ENCODE peak calls at places on chromosome 11, in nine cellular contexts. One of them, this sample, is unnamed.

GRCh38 chr11:36628765-36629199 is 30.7 kb upstream of the RAG2 start:
- DNase-seq in Caco-2: no peak
- DNase-seq in NCI-H1092 treated with DMSO at 0.1 percent for 48 hours: no peak
- DNase-seq in HFFc6: no peak
- DNase-seq in HTR-8/SVneo: no peak
- DNase-seq in psoas muscle: no peak
- DNase-seq in activated naive CD4-positive, alpha-beta T cell treated with anti-CD3 and anti-CD28 coated beads for 36 hours: no peak
- DNase-seq in stimulated activated CD4-positive, alpha-beta T cell treated with anti-CD3 and anti-CD28 coated beads, Interleukin-15, amount 100 ng/mL, for 24 hours: no peak
- DNase-seq in AG10803: no peak
- DNase-seq in this sample: no peak

GRCh38 chr11:93143186-93143585 is 54.6 kb downstream of the SLC36A4 start:
- DNase-seq in Caco-2: no peak
- DNase-seq in NCI-H1092 treated with DMSO at 0.1 percent for 48 hours: no peak
- DNase-seq in HFFc6: peak; percentile 53
- DNase-seq in HTR-8/SVneo: no peak
- DNase-seq in psoas muscle: no peak
- DNase-seq in activated naive CD4-positive, alpha-beta T cell treated with anti-CD3 and anti-CD28 coated beads for 36 hours: no peak
- DNase-seq in stimulated activated CD4-positive, alpha-beta T cell treated with anti-CD3 and anti-CD28 coated beads, Interleukin-15, amount 100 ng/mL, for 24 hours: no peak
- DNase-seq in AG10803: peak; percentile 61
- DNase-seq in this sample: no peak

GRCh38 chr11:101049123-101049522 is 80.5 kb downstream of the PGR start:
- DNase-seq in Caco-2: no peak
- DNase-seq in NCI-H1092 treated with DMSO at 0.1 percent for 48 hours: no peak
- DNase-seq in HFFc6: peak; percentile 1
- DNase-seq in HTR-8/SVneo: peak; percentile 41
- DNase-seq in psoas muscle: no peak
- DNase-seq in activated naive CD4-positive, alpha-beta T cell treated with anti-CD3 and anti-CD28 coated beads for 36 hours: no peak
- DNase-seq in stimulated activated CD4-positive, alpha-beta T cell treated with anti-CD3 and anti-CD28 coated beads, Interleukin-15, amount 100 ng/mL, for 24 hours: no peak
- DNase-seq in AG10803: no peak
- DNase-seq in this sample: no peak

GRCh38 chr11:35735903-35736302 is 73.3 kb downstream of the TRIM44 start:
- DNase-seq in Caco-2: no peak
- DNase-seq in NCI-H1092 treated with DMSO at 0.1 percent for 48 hours: no peak
- DNase-seq in HFFc6: no peak
- DNase-seq in HTR-8/SVneo: no peak
- DNase-seq in psoas muscle: no peak
- DNase-seq in activated naive CD4-positive, alpha-beta T cell treated with anti-CD3 and anti-CD28 coated beads for 36 hours: no peak
- DNase-seq in stimulated activated CD4-positive, alpha-beta T cell treated with anti-CD3 and anti-CD28 coated beads, Interleukin-15, amount 100 ng/mL, for 24 hours: no peak
- DNase-seq in AG10803: peak; percentile 12
- DNase-seq in this sample: no peak

GRCh38 chr11:8699903-8700302 is 17.3 kb downstream of the RPL27A start:
- DNase-seq in Caco-2: no peak
- DNase-seq in NCI-H1092 treated with DMSO at 0.1 percent for 48 hours: no peak
- DNase-seq in HFFc6: no peak
- DNase-seq in HTR-8/SVneo: no peak
- DNase-seq in psoas muscle: no peak
- DNase-seq in activated naive CD4-positive, alpha-beta T cell treated with anti-CD3 and anti-CD28 coated beads for 36 hours: no peak
- DNase-seq in stimulated activated CD4-positive, alpha-beta T cell treated with anti-CD3 and anti-CD28 coated beads, Interleukin-15, amount 100 ng/mL, for 24 hours: no peak
- DNase-seq in AG10803: peak; percentile 76
- DNase-seq in this sample: no peak

GRCh38 chr11:64593156-64594105 is 2.4 kb downstream of the SLC22A12 start:
- DNase-seq in Caco-2: no peak
- DNase-seq in NCI-H1092 treated with DMSO at 0.1 percent for 48 hours: no peak
- DNase-seq in HFFc6: no peak
- DNase-seq in HTR-8/SVneo: no peak
- DNase-seq in psoas muscle: peak; percentile 39
- DNase-seq in activated naive CD4-positive, alpha-beta T cell treated with anti-CD3 and anti-CD28 coated beads for 36 hours: no peak
- DNase-seq in stimulated activated CD4-positive, alpha-beta T cell treated with anti-CD3 and anti-CD28 coated beads, Interleukin-15, amount 100 ng/mL, for 24 hours: no peak
- DNase-seq in AG10803: no peak
- DNase-seq in this sample: no peak

GRCh38 chr11:10866893-10867331 is 9.1 kb upstream of the ZBED5 start:
- DNase-seq in Caco-2: no peak
- DNase-seq in NCI-H1092 treated with DMSO at 0.1 percent for 48 hours: no peak
- DNase-seq in HFFc6: peak; percentile 68
- DNase-seq in HTR-8/SVneo: no peak
- DNase-seq in psoas muscle: no peak
- DNase-seq in activated naive CD4-positive, alpha-beta T cell treated with anti-CD3 and anti-CD28 coated beads for 36 hours: no peak
- DNase-seq in stimulated activated CD4-positive, alpha-beta T cell treated with anti-CD3 and anti-CD28 coated beads, Interleukin-15, amount 100 ng/mL, for 24 hours: no peak
- DNase-seq in AG10803: peak; percentile 64
- DNase-seq in this sample: no peak

GRCh38 chr11:42066113-42066512 is 606.7 kb upstream of the LRRC4C start:
- DNase-seq in Caco-2: no peak
- DNase-seq in NCI-H1092 treated with DMSO at 0.1 percent for 48 hours: no peak
- DNase-seq in HFFc6: no peak
- DNase-seq in HTR-8/SVneo: no peak
- DNase-seq in psoas muscle: peak; percentile 64
- DNase-seq in activated naive CD4-positive, alpha-beta T cell treated with anti-CD3 and anti-CD28 coated beads for 36 hours: no peak
- DNase-seq in stimulated activated CD4-positive, alpha-beta T cell treated with anti-CD3 and anti-CD28 coated beads, Interleukin-15, amount 100 ng/mL, for 24 hours: no peak
- DNase-seq in AG10803: no peak
- DNase-seq in this sample: no peak

GRCh38 chr11:9405721-9406120 is 21.3 kb downstream of the IPO7 start:
- DNase-seq in Caco-2: no peak
- DNase-seq in NCI-H1092 treated with DMSO at 0.1 percent for 48 hours: no peak
- DNase-seq in HFFc6: no peak
- DNase-seq in HTR-8/SVneo: no peak
- DNase-seq in psoas muscle: no peak
- DNase-seq in activated naive CD4-positive, alpha-beta T cell treated with anti-CD3 and anti-CD28 coated beads for 36 hours: no peak
- DNase-seq in stimulated activated CD4-positive, alpha-beta T cell treated with anti-CD3 and anti-CD28 coated beads, Interleukin-15, amount 100 ng/mL, for 24 hours: no peak
- DNase-seq in AG10803: no peak
- DNase-seq in this sample: no peak

GRCh38 chr11:74627381-74627780 is 35.0 kb downstream of the POLD3 start:
- DNase-seq in Caco-2: no peak
- DNase-seq in NCI-H1092 treated with DMSO at 0.1 percent for 48 hours: no peak
- DNase-seq in HFFc6: no peak
- DNase-seq in HTR-8/SVneo: no peak
- DNase-seq in psoas muscle: no peak
- DNase-seq in activated naive CD4-positive, alpha-beta T cell treated with anti-CD3 and anti-CD28 coated beads for 36 hours: no peak
- DNase-seq in stimulated activated CD4-positive, alpha-beta T cell treated with anti-CD3 and anti-CD28 coated beads, Interleukin-15, amount 100 ng/mL, for 24 hours: peak; percentile 7
- DNase-seq in AG10803: no peak
- DNase-seq in this sample: no peak

GRCh38 chr11:58863697-58864096 is 19.2 kb upstream of the GLYATL2 start:
- DNase-seq in Caco-2: no peak
- DNase-seq in NCI-H1092 treated with DMSO at 0.1 percent for 48 hours: no peak
- DNase-seq in HFFc6: no peak
- DNase-seq in HTR-8/SVneo: no peak
- DNase-seq in psoas muscle: no peak
- DNase-seq in activated naive CD4-positive, alpha-beta T cell treated with anti-CD3 and anti-CD28 coated beads for 36 hours: no peak
- DNase-seq in stimulated activated CD4-positive, alpha-beta T cell treated with anti-CD3 and anti-CD28 coated beads, Interleukin-15, amount 100 ng/mL, for 24 hours: no peak
- DNase-seq in AG10803: no peak
- DNase-seq in this sample: no peak

GRCh38 chr11:58622344-58622743 is at the start of gene CNTF:
- DNase-seq in Caco-2: no peak
- DNase-seq in NCI-H1092 treated with DMSO at 0.1 percent for 48 hours: no peak
- DNase-seq in HFFc6: peak; percentile 29
- DNase-seq in HTR-8/SVneo: no peak
- DNase-seq in psoas muscle: no peak
- DNase-seq in activated naive CD4-positive, alpha-beta T cell treated with anti-CD3 and anti-CD28 coated beads for 36 hours: no peak
- DNase-seq in stimulated activated CD4-positive, alpha-beta T cell treated with anti-CD3 and anti-CD28 coated beads, Interleukin-15, amount 100 ng/mL, for 24 hours: no peak
- DNase-seq in AG10803: peak; percentile 31
- DNase-seq in this sample: no peak

GRCh38 chr11:112735470-112735869 is 225.8 kb upstream of the NCAM1 start:
- DNase-seq in Caco-2: no peak
- DNase-seq in NCI-H1092 treated with DMSO at 0.1 percent for 48 hours: no peak
- DNase-seq in HFFc6: no peak
- DNase-seq in HTR-8/SVneo: no peak
- DNase-seq in psoas muscle: no peak
- DNase-seq in activated naive CD4-positive, alpha-beta T cell treated with anti-CD3 and anti-CD28 coated beads for 36 hours: no peak
- DNase-seq in stimulated activated CD4-positive, alpha-beta T cell treated with anti-CD3 and anti-CD28 coated beads, Interleukin-15, amount 100 ng/mL, for 24 hours: no peak
- DNase-seq in AG10803: no peak
- DNase-seq in this sample: no peak

GRCh38 chr11:19368726-19369364 is 128.1 kb upstream of the E2F8 start:
- DNase-seq in Caco-2: no peak
- DNase-seq in NCI-H1092 treated with DMSO at 0.1 percent for 48 hours: no peak
- DNase-seq in HFFc6: peak; percentile 25
- DNase-seq in HTR-8/SVneo: no peak
- DNase-seq in psoas muscle: no peak
- DNase-seq in activated naive CD4-positive, alpha-beta T cell treated with anti-CD3 and anti-CD28 coated beads for 36 hours: no peak
- DNase-seq in stimulated activated CD4-positive, alpha-beta T cell treated with anti-CD3 and anti-CD28 coated beads, Interleukin-15, amount 100 ng/mL, for 24 hours: no peak
- DNase-seq in AG10803: peak; percentile 89
- DNase-seq in this sample: no peak

GRCh38 chr11:33773399-33774355 is 643 bp downstream of the FBXO3 start:
- DNase-seq in Caco-2: no peak
- DNase-seq in NCI-H1092 treated with DMSO at 0.1 percent for 48 hours: no peak
- DNase-seq in HFFc6: peak; percentile 22
- DNase-seq in HTR-8/SVneo: peak; percentile 34
- DNase-seq in psoas muscle: no peak
- DNase-seq in activated naive CD4-positive, alpha-beta T cell treated with anti-CD3 and anti-CD28 coated beads for 36 hours: peak; percentile 58
- DNase-seq in stimulated activated CD4-positive, alpha-beta T cell treated with anti-CD3 and anti-CD28 coated beads, Interleukin-15, amount 100 ng/mL, for 24 hours: peak; percentile 44
- DNase-seq in AG10803: no peak
- DNase-seq in this sample: no peak

GRCh38 chr11:126607374-126607773 is 251.9 kb downstream of the ST3GAL4 start:
- DNase-seq in Caco-2: peak; percentile 76
- DNase-seq in NCI-H1092 treated with DMSO at 0.1 percent for 48 hours: peak; percentile 68
- DNase-seq in HFFc6: peak; percentile 60
- DNase-seq in HTR-8/SVneo: peak; percentile 50
- DNase-seq in psoas muscle: no peak
- DNase-seq in activated naive CD4-positive, alpha-beta T cell treated with anti-CD3 and anti-CD28 coated beads for 36 hours: peak; percentile 32
- DNase-seq in stimulated activated CD4-positive, alpha-beta T cell treated with anti-CD3 and anti-CD28 coated beads, Interleukin-15, amount 100 ng/mL, for 24 hours: peak; percentile 33
- DNase-seq in AG10803: peak; percentile 78
- DNase-seq in this sample: peak; percentile 23

This sample was measured in NCI-H2029 treated with DMSO at 0.1 percent for 48 hours.